ENCODE peak calls at places on chromosomes 12 and 14, in five cellular contexts. M, R, A, F and K are unnamed samples.
A peak's percentile ranks its signal among the peaks of the same experiment; 100 is the strongest.

GRCh38 chr14:32457213-32457920 is 128.3 kb downstream of the AKAP6 start:
- DNase-seq in M (no peak), A (no peak), F (peak; percentile 87), R (peak; percentile 84), K (peak; percentile 77)

GRCh38 chr12:45547822-45548221 is 181.7 kb upstream of the ARID2 start:
- DNase-seq in R (peak; percentile 13), F (peak; percentile 4), M (no peak), A (no peak), K (peak; percentile 9)

GRCh38 chr14:73953731-73954130 is 3.6 kb downstream of the COQ6 start:
- DNase-seq in A (no peak), R (no peak), F (no peak), M (no peak), K (no peak)

GRCh38 chr12:131833896-131834641 is 5.9 kb downstream of the MMP17 start:
- DNase-seq in F (no peak), M (no peak), A (no peak), R (peak; percentile 37), K (peak; percentile 16)

GRCh38 chr12:52903855-52904508 is 894 bp downstream of the KRT8 start:
- DNase-seq in R (no peak), F (no peak), A (peak; percentile 85), M (no peak), K (peak; percentile 33)

GRCh38 chr12:76762556-76762955 is 1.4 kb upstream of the ZDHHC17 start:
- DNase-seq in A (no peak), R (no peak), M (peak; percentile 59), F (no peak), K (no peak)

GRCh38 chr12:55682087-55682796 is 25.5 kb downstream of the ITGA7 start:
- DNase-seq in F (no peak), A (no peak), M (no peak), R (no peak), K (no peak)

GRCh38 chr12:104462931-104463339 is 6.2 kb downstream of the CHST11 start:
- DNase-seq in R (no peak), M (no peak), A (no peak), F (no peak), K (no peak)

GRCh38 chr14:60724080-60724618 is at the start of gene SIX4:
- DNase-seq in F (peak; percentile 84), M (no peak), R (peak; percentile 92), A (peak; percentile 83), K (peak; percentile 90)

GRCh38 chr12:123441523-123442164 is 5.2 kb upstream of the RILPL2 start:
- DNase-seq in A (peak; percentile 1), M (no peak), R (no peak), F (no peak), K (no peak)

GRCh38 chr12:123449103-123449736 is 8.7 kb upstream of the SNRNP35 start:
- DNase-seq in M (no peak), A (no peak), F (no peak), R (no peak), K (no peak)

GRCh38 chr12:123442774-123443173 is 6.3 kb upstream of the RILPL2 start:
- DNase-seq in A (no peak), F (no peak), R (no peak), M (no peak), K (no peak)

GRCh38 chr12:123444396-123445026 is 8.0 kb upstream of the RILPL2 start:
- DNase-seq in F (peak; percentile 60), R (peak; percentile 65), M (no peak), A (no peak), K (no peak)

GRCh38 chr12:123445388-123446344 is 9.2 kb upstream of the RILPL2 start:
- DNase-seq in A (no peak), R (peak; percentile 40), M (peak; percentile 33), F (peak; percentile 11), K (no peak)
- H3K4me3 ChIP-seq in A (no peak overlapping the region), R (no peak overlapping the region), M (no peak overlapping the region), F (no peak overlapping the region), K (no peak overlapping the region)

DNA sequence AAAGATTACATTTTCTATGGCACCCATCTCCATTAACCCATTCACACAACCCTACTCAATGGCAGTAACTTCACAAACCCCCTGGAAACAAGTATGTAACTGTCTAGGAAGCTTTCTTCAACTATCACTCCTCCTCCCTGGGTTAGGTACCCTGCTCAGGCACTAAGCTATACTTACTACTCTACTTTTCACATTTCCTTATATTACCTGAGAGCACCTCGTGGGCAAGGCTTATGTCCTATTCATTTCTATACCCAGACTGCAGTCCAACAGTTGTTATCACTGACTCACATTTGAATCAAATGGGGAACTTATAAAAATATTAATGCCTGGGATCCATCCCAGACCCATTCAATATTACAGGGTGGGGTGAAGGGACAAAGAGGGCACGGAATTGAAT is 4.6 kb downstream of the PAWR start:
- DNase-seq in A (no peak), F (no peak), R (no peak), M (no peak), K (no peak)
- H3K4me3 ChIP-seq in A (no peak overlapping the region), F (no peak overlapping the region), R (no peak overlapping the region), M (no peak overlapping the region), K (no peak overlapping the region)

GRCh38 chr12:117533687-117534086 is 172.3 kb upstream of the NOS1 start:
- DNase-seq in A (no peak), M (no peak), R (no peak), F (no peak), K (no peak)
- H3K4me3 ChIP-seq in A (no peak overlapping the region), M (no peak overlapping the region), R (no peak overlapping the region), F (no peak overlapping the region), K (no peak overlapping the region)

GRCh38 chr12:462936-463705 is 3.4 kb downstream of the B4GALNT3 start:
- DNase-seq in M (no peak), R (no peak), F (no peak), A (no peak), K (no peak)

GRCh38 chr12:459430-460258 is at the start of gene B4GALNT3:
- DNase-seq in F (no peak), M (peak; percentile 47), R (no peak), A (peak; percentile 89), K (no peak)

GRCh38 chr12:459050-459429 is 699 bp upstream of the B4GALNT3 start:
- DNase-seq in A (no peak), R (no peak), F (no peak), M (no peak), K (no peak)

GRCh38 chr12:460301-461230 is 827 bp downstream of the B4GALNT3 start:
- DNase-seq in R (no peak), A (peak; percentile 80), M (no peak), F (no peak), K (no peak)

GRCh38 chr12:461425-461824 is 1.7 kb downstream of the B4GALNT3 start:
- DNase-seq in F (no peak), A (no peak), R (no peak), M (no peak), K (no peak)
- H3K4me3 ChIP-seq in F (no peak overlapping the region), A (peak overlapping the region; percentile 49), R (no peak overlapping the region), M (peak overlapping the region; percentile 65), K (no peak overlapping the region)

GRCh38 chr12:47340391-47341015 is 260.7 kb upstream of the AMIGO2 start:
- DNase-seq in M (no peak), R (no peak), A (no peak), F (no peak), K (peak; percentile 51)
- H3K4me3 ChIP-seq in M (no peak overlapping the region), R (no peak overlapping the region), A (no peak overlapping the region), F (no peak overlapping the region), K (no peak overlapping the region)